ENCODE peak calls at places on chromosome 1, in ten cellular contexts. P is CD8-positive, alpha-beta T cell; U is upper lobe of right lung; T is activated T-cell treated with anti-CD3 and anti-CD28 coated beads, Interleukin-2, amount 50 U/mL, for 4 hours; I is DND-41; F is stimulated activated naive CD8-positive, alpha-beta T cell treated with anti-CD3 and anti-CD28 coated beads, Interleukin-15, amount 100 ng/mL, for 72 hours; H is HCT116; X is activated CD8-positive, alpha-beta memory T cell treated with anti-CD3 and anti-CD28 coated beads, Interleukin-2, amount 10 ng/mL, durations not matched to agents 7 days and 5 days; N is right lobe of liver; E is lung. B is an unnamed sample.

GRCh38 chr1:97814121-97814520 is 106.7 kb downstream of the DPYD start:
- ATAC-seq in T (no peak), F (no peak), N (no peak), P (no peak), E (no peak), I (no peak), X (no peak), U (no peak), H (no peak), B (no peak)

GRCh38 chr1:55610203-55610602 is 395.0 kb upstream of the USP24 start:
- ATAC-seq in E (no peak), X (no peak), P (no peak), N (no peak), U (no peak), I (no peak), T (no peak), H (no peak), F (no peak), B (no peak)

GRCh38 chr1:235588916-235589515 is 60.6 kb downstream of the GNG4 start:
- ATAC-seq in F (no peak), H (no peak), N (no peak), T (no peak), E (no peak), P (no peak), U (no peak), X (no peak), I (no peak), B (peak; percentile 43)

GRCh38 chr1:209642817-209643216 is 9.4 kb downstream of the LAMB3 start:
- ATAC-seq in P (no peak), N (no peak), E (no peak), U (no peak), I (no peak), H (no peak), X (no peak), T (no peak), F (no peak), B (no peak)

GRCh38 chr1:88302843-88303486 is 381.1 kb upstream of the PKN2 start:
- ATAC-seq in I (no peak), T (no peak), H (peak; percentile 50), P (no peak), F (no peak), X (no peak), U (no peak), E (no peak), N (peak; percentile 83), B (no peak)

GRCh38 chr1:33377013-33377412 is 53.9 kb downstream of the PHC2 start:
- ATAC-seq in U (peak; percentile 7), N (no peak), T (no peak), H (peak; percentile 21), P (no peak), E (no peak), I (no peak), F (peak; percentile 86), X (no peak), B (no peak)

GRCh38 chr1:155254714-155255242 is 505 bp downstream of the ENTREP3 start:
- ATAC-seq in H (peak; percentile 6), I (peak; percentile 2), T (peak; percentile 1), N (peak; percentile 4), X (no peak), U (peak; percentile 1), E (no peak), F (peak; percentile 8), P (no peak), B (peak; percentile 2)

GRCh38 chr1:205440476-205441317 is 15.1 kb downstream of the BLACAT1 start:
- ATAC-seq in E (peak; percentile 53), F (peak; percentile 93), T (peak; percentile 96), U (peak; percentile 79), I (peak; percentile 86), X (peak; percentile 97), P (peak; percentile 95), N (peak; percentile 58), H (peak; percentile 86), B (peak; percentile 97)

GRCh38 chr1:16386454-16387113 is 19.5 kb downstream of the SZRD1 start:
- ATAC-seq in U (peak; percentile 32), H (peak; percentile 66), I (peak; percentile 39), P (peak; percentile 57), N (peak; percentile 67), E (no peak), X (peak; percentile 45), T (peak; percentile 53), F (peak; percentile 50), B (peak; percentile 46)